ENCODE peak calls at places on chromosomes 12 and 14, in five cellular contexts. One of them, this sample, is unnamed.

GRCh38 chr12:118064608-118065007 is 3.6 kb upstream of the WSB2 start:
- DNase-seq in effector memory CD4-positive, alpha-beta T cell: no peak
- DNase-seq in Panc1: no peak
- DNase-seq in PC-3: no peak
- DNase-seq in left ventricle myocardium inferior: no peak
- DNase-seq in this sample: no peak

GRCh38 chr14:32250681-32251080 is 47.6 kb upstream of the RNU6-8 start:
- DNase-seq in effector memory CD4-positive, alpha-beta T cell: no peak
- DNase-seq in Panc1: no peak
- DNase-seq in PC-3: no peak
- DNase-seq in left ventricle myocardium inferior: no peak
- DNase-seq in this sample: no peak

GRCh38 chr14:104130974-104131651 is 7.3 kb upstream of the KIF26A start:
- DNase-seq in effector memory CD4-positive, alpha-beta T cell: no peak
- DNase-seq in Panc1: no peak
- DNase-seq in PC-3: peak
- DNase-seq in left ventricle myocardium inferior: peak
- DNase-seq in this sample: no peak

GRCh38 chr14:61663312-61663974 is 31.9 kb upstream of the HIF1A start:
- DNase-seq in effector memory CD4-positive, alpha-beta T cell: no peak
- DNase-seq in Panc1: no peak
- DNase-seq in PC-3: no peak
- DNase-seq in left ventricle myocardium inferior: no peak
- DNase-seq in this sample: peak

GRCh38 chr14:75452900-75453816 is 25.3 kb downstream of the JDP2 start:
- DNase-seq in effector memory CD4-positive, alpha-beta T cell: no peak
- DNase-seq in Panc1: no peak
- DNase-seq in PC-3: peak
- DNase-seq in left ventricle myocardium inferior: peak
- DNase-seq in this sample: no peak

GRCh38 chr12:122437656-122438121 is 15.2 kb upstream of the CLIP1 start:
- DNase-seq in effector memory CD4-positive, alpha-beta T cell: no peak
- DNase-seq in Panc1: no peak
- DNase-seq in PC-3: peak
- DNase-seq in left ventricle myocardium inferior: peak
- DNase-seq in this sample: no peak

GRCh38 chr14:104316121-104316722 is 177.8 kb downstream of the KIF26A start:
- DNase-seq in effector memory CD4-positive, alpha-beta T cell: no peak
- DNase-seq in Panc1: no peak
- DNase-seq in PC-3: no peak
- DNase-seq in left ventricle myocardium inferior: no peak
- DNase-seq in this sample: no peak

GRCh38 chr12:80939231-80939950 is 1.7 kb upstream of the LIN7A start:
- DNase-seq in effector memory CD4-positive, alpha-beta T cell: no peak
- DNase-seq in Panc1: no peak
- DNase-seq in PC-3: no peak
- DNase-seq in left ventricle myocardium inferior: no peak
- DNase-seq in this sample: no peak

GRCh38 chr12:130993759-130994670 is 40.3 kb downstream of the ADGRD1 start:
- DNase-seq in effector memory CD4-positive, alpha-beta T cell: no peak
- DNase-seq in Panc1: no peak
- DNase-seq in PC-3: no peak
- DNase-seq in left ventricle myocardium inferior: peak
- DNase-seq in this sample: no peak

GRCh38 chr12:94267907-94268575 is 119.7 kb downstream of the PLXNC1 start:
- DNase-seq in effector memory CD4-positive, alpha-beta T cell: no peak
- DNase-seq in Panc1: no peak
- DNase-seq in PC-3: no peak
- DNase-seq in left ventricle myocardium inferior: no peak
- DNase-seq in this sample: no peak

GRCh38 chr14:38254565-38255407 is 1.1 kb downstream of the CLEC14A start:
- DNase-seq in effector memory CD4-positive, alpha-beta T cell: no peak
- DNase-seq in Panc1: no peak
- DNase-seq in PC-3: no peak
- DNase-seq in left ventricle myocardium inferior: peak
- DNase-seq in this sample: no peak

GRCh38 chr14:105398726-105399440 is 545 bp downstream of the TEX22 start:
- DNase-seq in effector memory CD4-positive, alpha-beta T cell: no peak
- DNase-seq in Panc1: no peak
- DNase-seq in PC-3: peak
- DNase-seq in left ventricle myocardium inferior: no peak
- DNase-seq in this sample: no peak

GRCh38 chr14:74221741-74222140 is 17.5 kb upstream of the VSX2 start:
- DNase-seq in effector memory CD4-positive, alpha-beta T cell: no peak
- DNase-seq in Panc1: no peak
- DNase-seq in PC-3: no peak
- DNase-seq in left ventricle myocardium inferior: no peak
- DNase-seq in this sample: no peak

GRCh38 chr14:34912182-34912581 is 37.0 kb upstream of the BAZ1A start:
- DNase-seq in effector memory CD4-positive, alpha-beta T cell: no peak
- DNase-seq in Panc1: no peak
- DNase-seq in PC-3: no peak
- DNase-seq in left ventricle myocardium inferior: no peak
- DNase-seq in this sample: no peak

GRCh38 chr12:51392556-51393237 is 1.5 kb upstream of the GALNT6 start:
- DNase-seq in effector memory CD4-positive, alpha-beta T cell: no peak
- DNase-seq in Panc1: no peak
- DNase-seq in PC-3: no peak
- DNase-seq in left ventricle myocardium inferior: no peak
- DNase-seq in this sample: no peak

GRCh38 chr12:1256991-1257390 is 266.0 kb downstream of the ERC1 start:
- DNase-seq in effector memory CD4-positive, alpha-beta T cell: no peak
- DNase-seq in Panc1: no peak
- DNase-seq in PC-3: no peak
- DNase-seq in left ventricle myocardium inferior: no peak
- DNase-seq in this sample: no peak

GRCh38 chr14:29353473-29353872 is 574.2 kb downstream of the PRKD1 start:
- DNase-seq in effector memory CD4-positive, alpha-beta T cell: no peak
- DNase-seq in Panc1: no peak
- DNase-seq in PC-3: no peak
- DNase-seq in left ventricle myocardium inferior: no peak
- DNase-seq in this sample: no peak

GRCh38 chr12:109706747-109707469 is 6.7 kb upstream of the FAM222A start:
- DNase-seq in effector memory CD4-positive, alpha-beta T cell: no peak
- DNase-seq in Panc1: no peak
- DNase-seq in PC-3: no peak
- DNase-seq in left ventricle myocardium inferior: no peak
- DNase-seq in this sample: no peak

GRCh38 chr12:51217133-51217967 is 512 bp downstream of the POU6F1 start:
- DNase-seq in effector memory CD4-positive, alpha-beta T cell: peak
- DNase-seq in Panc1: no peak
- DNase-seq in PC-3: no peak
- DNase-seq in left ventricle myocardium inferior: peak
- DNase-seq in this sample: peak

GRCh38 chr14:24818823-24819341 is 184.9 kb upstream of the GZMB start:
- DNase-seq in effector memory CD4-positive, alpha-beta T cell: no peak
- DNase-seq in Panc1: no peak
- DNase-seq in PC-3: no peak
- DNase-seq in left ventricle myocardium inferior: no peak
- DNase-seq in this sample: no peak

GRCh38 chr12:109291531-109292341 is 17.3 kb downstream of the FOXN4 start:
- DNase-seq in effector memory CD4-positive, alpha-beta T cell: no peak
- DNase-seq in Panc1: no peak
- DNase-seq in PC-3: no peak
- DNase-seq in left ventricle myocardium inferior: peak
- DNase-seq in this sample: no peak

GRCh38 chr12:68497702-68498101 is 113.0 kb upstream of the RAP1B start:
- DNase-seq in effector memory CD4-positive, alpha-beta T cell: no peak
- DNase-seq in Panc1: no peak
- DNase-seq in PC-3: peak
- DNase-seq in left ventricle myocardium inferior: no peak
- DNase-seq in this sample: no peak

DNA sequence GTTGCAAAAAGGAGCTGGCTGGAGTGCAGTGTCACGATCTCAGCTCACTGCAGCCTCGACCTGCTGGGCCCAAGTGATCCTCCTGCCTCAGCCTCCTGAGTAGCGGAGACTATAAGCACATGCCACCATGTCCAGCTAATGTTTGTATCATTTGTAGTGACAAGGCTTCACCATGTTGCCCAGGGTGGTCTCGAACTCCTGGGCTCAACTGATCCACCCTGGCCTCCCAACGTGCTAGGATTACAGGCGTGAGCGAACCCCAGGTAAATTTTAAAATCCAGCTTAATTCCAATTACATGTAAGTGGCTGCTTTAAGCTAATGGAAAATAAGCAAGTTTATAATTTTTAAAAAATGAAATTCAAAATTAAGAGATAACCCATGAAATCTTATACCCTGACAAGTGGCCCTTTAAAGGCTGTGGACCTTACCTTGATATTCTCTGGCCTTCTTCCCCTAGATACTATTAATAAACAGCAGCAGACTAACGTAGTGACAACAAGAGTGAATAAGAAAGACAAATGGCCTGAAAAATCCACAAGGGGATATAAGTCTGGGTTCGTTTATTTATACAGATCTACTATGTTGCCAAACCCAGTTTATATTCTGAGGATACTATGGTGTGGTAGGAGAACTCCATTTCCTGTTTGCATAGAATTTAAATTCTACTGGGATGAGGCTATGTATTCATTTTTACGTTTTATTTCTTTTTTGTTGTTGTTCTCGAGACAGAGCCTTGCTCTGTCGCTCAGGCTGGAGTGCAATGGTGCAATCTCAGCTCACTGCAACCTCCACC is 25.6 kb upstream of the SLC2A3 start:
- DNase-seq in effector memory CD4-positive, alpha-beta T cell: no peak
- DNase-seq in Panc1: no peak
- DNase-seq in PC-3: no peak
- DNase-seq in left ventricle myocardium inferior: no peak
- DNase-seq in this sample: no peak
- H3K4me3 ChIP-seq in effector memory CD4-positive, alpha-beta T cell: peak
- H3K4me3 ChIP-seq in Panc1: no peak
- H3K4me3 ChIP-seq in PC-3: no peak
- H3K4me3 ChIP-seq in left ventricle myocardium inferior: peak
- H3K4me3 ChIP-seq in this sample: peak

DNA sequence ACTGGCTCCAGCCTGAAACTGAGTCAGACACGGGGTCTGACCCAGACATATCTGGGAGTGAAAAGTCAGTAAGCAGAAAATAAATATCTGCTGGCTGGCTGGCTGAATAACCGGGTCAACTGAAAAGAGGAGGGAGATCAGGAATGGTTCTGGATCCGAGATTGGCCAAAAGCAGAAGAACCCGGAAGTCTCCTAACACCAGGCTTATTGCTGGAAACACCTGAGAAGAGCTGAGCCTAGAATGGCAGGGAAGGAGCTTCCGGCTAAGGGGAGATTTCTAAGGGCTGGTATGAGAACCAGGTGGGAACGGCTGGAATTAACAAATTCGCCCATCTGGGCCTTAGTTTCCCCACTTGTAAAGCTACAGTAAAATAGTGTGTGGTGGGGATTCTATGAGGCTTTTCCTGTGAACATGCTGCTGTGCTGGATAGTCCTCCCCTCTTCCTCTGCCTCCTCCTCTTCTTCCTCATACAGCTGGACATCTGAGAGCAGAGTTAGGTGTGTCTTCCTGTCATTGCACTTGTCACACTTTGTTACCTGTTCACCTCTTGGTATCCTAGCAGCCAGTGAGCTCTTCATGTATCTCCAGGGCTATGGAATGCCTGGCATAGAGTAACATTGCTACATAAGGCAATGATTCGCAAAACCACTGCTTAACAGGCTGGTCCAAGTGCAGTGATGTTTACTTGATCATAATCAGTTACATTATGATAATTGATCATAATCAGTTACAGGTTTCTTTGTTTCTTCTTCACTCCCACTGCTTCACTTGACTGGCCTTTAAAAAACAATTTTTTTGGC is 2.0 kb upstream of the SHMT2 start:
- DNase-seq in effector memory CD4-positive, alpha-beta T cell: no peak
- DNase-seq in Panc1: no peak
- DNase-seq in PC-3: peak
- DNase-seq in left ventricle myocardium inferior: no peak
- DNase-seq in this sample: no peak
- H3K4me3 ChIP-seq in effector memory CD4-positive, alpha-beta T cell: no peak
- H3K4me3 ChIP-seq in Panc1: no peak
- H3K4me3 ChIP-seq in PC-3: no peak
- H3K4me3 ChIP-seq in left ventricle myocardium inferior: peak
- H3K4me3 ChIP-seq in this sample: no peak

GRCh38 chr12:203074-203461 is 10.9 kb downstream of the SLC6A12 start:
- DNase-seq in effector memory CD4-positive, alpha-beta T cell: no peak
- DNase-seq in Panc1: no peak
- DNase-seq in PC-3: no peak
- DNase-seq in left ventricle myocardium inferior: no peak
- DNase-seq in this sample: no peak
- H3K4me3 ChIP-seq in effector memory CD4-positive, alpha-beta T cell: no peak
- H3K4me3 ChIP-seq in Panc1: no peak
- H3K4me3 ChIP-seq in PC-3: no peak
- H3K4me3 ChIP-seq in left ventricle myocardium inferior: peak
- H3K4me3 ChIP-seq in this sample: no peak

GRCh38 chr12:120689397-120690082 is 2.6 kb downstream of the MLEC start:
- DNase-seq in effector memory CD4-positive, alpha-beta T cell: no peak
- DNase-seq in Panc1: no peak
- DNase-seq in PC-3: no peak
- DNase-seq in left ventricle myocardium inferior: no peak
- DNase-seq in this sample: no peak
- H3K4me3 ChIP-seq in effector memory CD4-positive, alpha-beta T cell: no peak
- H3K4me3 ChIP-seq in Panc1: peak
- H3K4me3 ChIP-seq in PC-3: peak
- H3K4me3 ChIP-seq in left ventricle myocardium inferior: peak
- H3K4me3 ChIP-seq in this sample: peak

DNA sequence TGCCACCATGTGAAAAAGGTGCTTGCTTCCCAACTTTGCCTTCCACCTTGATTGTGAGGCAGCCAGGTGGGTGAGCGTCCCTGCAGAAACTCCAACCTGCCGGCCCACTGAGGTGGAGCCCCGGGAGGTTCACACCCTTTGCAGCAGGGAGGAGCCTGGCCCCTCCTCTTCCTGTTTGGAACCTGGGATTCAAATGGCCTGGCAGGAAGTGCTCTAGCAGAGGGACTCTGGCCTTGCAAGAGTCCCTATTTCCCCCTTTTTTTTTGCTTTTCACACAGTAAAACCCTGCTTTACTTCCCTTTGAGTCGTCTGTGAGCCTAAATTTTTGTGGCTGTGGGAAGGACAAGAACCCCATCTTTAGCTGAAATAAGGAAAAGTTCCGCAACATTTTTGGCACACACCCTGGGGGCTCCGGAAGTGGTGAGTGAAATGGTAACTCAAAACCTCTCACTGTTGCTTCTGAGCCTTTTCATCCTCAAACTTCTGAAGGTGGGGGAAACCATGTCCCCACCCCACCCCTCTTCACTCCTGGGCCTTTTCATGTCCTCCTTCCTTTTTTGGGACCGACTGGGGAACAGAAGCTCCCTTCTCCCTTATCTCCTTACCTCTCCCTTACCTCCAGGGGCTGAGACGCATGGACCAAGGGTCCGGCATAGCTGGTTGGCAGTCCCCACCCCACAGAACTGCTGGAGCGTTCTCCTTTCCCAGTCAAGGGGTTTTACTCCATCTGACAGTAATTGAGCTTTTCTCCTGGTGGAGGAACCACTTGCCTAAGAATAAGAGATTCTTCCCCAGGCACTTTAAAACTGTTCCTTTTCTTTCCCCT is 102.0 kb downstream of the KCNMB4 start:
- DNase-seq in effector memory CD4-positive, alpha-beta T cell: no peak
- DNase-seq in Panc1: no peak
- DNase-seq in PC-3: no peak
- DNase-seq in left ventricle myocardium inferior: no peak
- DNase-seq in this sample: peak
- H3K4me3 ChIP-seq in effector memory CD4-positive, alpha-beta T cell: no peak
- H3K4me3 ChIP-seq in Panc1: no peak
- H3K4me3 ChIP-seq in PC-3: no peak
- H3K4me3 ChIP-seq in left ventricle myocardium inferior: no peak
- H3K4me3 ChIP-seq in this sample: peak